ENCODE peak calls at places on chromosomes 7 and 10, in four cellular contexts. R is IMR-90, O is heart right ventricle, Q is left ventricle myocardium inferior. W is an unnamed sample.
A peak's percentile ranks its signal among the peaks of the same experiment; 100 is the strongest.

GRCh38 chr7:155998328-155998691 is 186.0 kb upstream of the SHH start:
- DNase-seq in Q (no peak), R (no peak), O (no peak), W (no peak)

GRCh38 chr10:132707121-132707775 is 78.7 kb downstream of the NKX6-2 start:
- DNase-seq in R (no peak), O (no peak), Q (peak; percentile 2), W (no peak)

GRCh38 chr10:22754298-22754697 is 39.9 kb upstream of the PIP4K2A start:
- DNase-seq in O (no peak), Q (no peak), R (no peak), W (no peak)

GRCh38 chr7:49670991-49671390 is 102.4 kb upstream of the VWC2 start:
- DNase-seq in Q (no peak), R (no peak), O (no peak), W (no peak)

GRCh38 chr10:63093227-63093626 is 39.9 kb upstream of the NRBF2 start:
- DNase-seq in O (no peak), R (peak; percentile 14), Q (no peak), W (no peak)

GRCh38 chr10:78889536-78890063 is 179.2 kb upstream of the ZMIZ1 start:
- DNase-seq in R (no peak), Q (no peak), O (no peak), W (no peak)

GRCh38 chr7:6558837-6559236 is 7.6 kb upstream of the GRID2IP start:
- DNase-seq in R (peak; percentile 21), O (no peak), Q (no peak), W (no peak)

GRCh38 chr7:79778786-79779382 is 325.4 kb upstream of the MAGI2 start:
- DNase-seq in Q (no peak), O (no peak), R (peak; percentile 94), W (no peak)

GRCh38 chr7:41257660-41258059 is 445.2 kb downstream of the INHBA start:
- DNase-seq in Q (no peak), O (no peak), R (no peak), W (no peak)

GRCh38 chr7:108132551-108133265 is 2.5 kb upstream of the LAMB4 start:
- DNase-seq in Q (no peak), R (no peak), O (no peak), W (no peak)

GRCh38 chr7:149415391-149416068 is 45.3 kb downstream of the ZNF777 start:
- DNase-seq in Q (no peak), O (no peak), R (peak; percentile 37), W (no peak)

GRCh38 chr7:101216860-101217387 is 457 bp downstream of the PLOD3 start:
- DNase-seq in Q (no peak), R (no peak), O (no peak), W (no peak)

GRCh38 chr7:158828343-158829020 is 827 bp downstream of the ESYT2 start:
- DNase-seq in R (no peak), O (peak; percentile 42), Q (peak; percentile 59), W (peak; percentile 44)

GRCh38 chr7:22709857-22710256 is 17.1 kb upstream of the IL6 start:
- DNase-seq in O (no peak), Q (no peak), R (no peak), W (no peak)

GRCh38 chr7:102985176-102985783 is 72.5 kb downstream of the LRRC17 start:
- DNase-seq in R (peak; percentile 57), Q (no peak), O (no peak), W (no peak)

GRCh38 chr10:62388328-62388727 is 14.2 kb downstream of the ZNF365 start:
- DNase-seq in Q (no peak), O (no peak), R (no peak), W (no peak)

GRCh38 chr10:120646738-120647427 is 189.9 kb downstream of the PLPP4 start:
- DNase-seq in O (no peak), Q (no peak), R (no peak), W (no peak)

GRCh38 chr7:124276005-124276606 is 243.2 kb upstream of the TMEM229A start:
- DNase-seq in R (peak; percentile 22), Q (no peak), O (no peak), W (no peak)

GRCh38 chr10:86545097-86545496 is 23.5 kb upstream of the WAPL start:
- DNase-seq in R (no peak), O (no peak), Q (no peak), W (no peak)

GRCh38 chr10:69096045-69096444 is 8.1 kb downstream of the SRGN start:
- DNase-seq in Q (no peak), R (no peak), O (no peak), W (no peak)

GRCh38 chr7:66374141-66374540 is 169.0 kb downstream of the TPST1 start:
- DNase-seq in R (peak; percentile 21), Q (no peak), O (no peak), W (no peak)

GRCh38 chr10:131206136-131206995 is 105.2 kb downstream of the TCERG1L start:
- DNase-seq in Q (no peak), O (no peak), R (no peak), W (no peak)

GRCh38 chr10:122308487-122309141 is 37.5 kb downstream of the BTBD16 start:
- DNase-seq in R (no peak), Q (no peak), O (no peak), W (no peak)

GRCh38 chr7:77330169-77330882 is 85.8 kb downstream of the GSAP start:
- DNase-seq in Q (no peak), O (peak; percentile 50), R (peak; percentile 37), W (peak; percentile 57)

GRCh38 chr10:119546009-119546408 is 3.5 kb upstream of the RGS10 start:
- DNase-seq in R (peak; percentile 27), O (no peak), Q (no peak), W (no peak)

GRCh38 chr7:151440799-151441443 is 980 bp upstream of the CRYGN start:
- DNase-seq in O (no peak), R (no peak), Q (no peak), W (no peak)

GRCh38 chr7:146115665-146116451 is 743 bp upstream of the CNTNAP2 start:
- DNase-seq in R (no peak), Q (peak; percentile 61), O (peak; percentile 36), W (peak; percentile 41)

GRCh38 chr10:9605231-9605630 is 1412.4 kb upstream of the CELF2 start:
- DNase-seq in O (no peak), Q (no peak), R (no peak), W (no peak)

GRCh38 chr7:129089521-129090212 is 34.8 kb upstream of the TNPO3 start:
- DNase-seq in O (no peak), Q (no peak), R (no peak), W (no peak)

GRCh38 chr7:129144834-129145668 is 544 bp downstream of the TSPAN33 start:
- DNase-seq in Q (no peak), R (no peak), O (no peak), W (no peak)

GRCh38 chr7:102892631-102893278 is 20.0 kb upstream of the LRRC17 start:
- DNase-seq in O (no peak), Q (no peak), R (no peak), W (no peak)

GRCh38 chr10:110311357-110311949 is 6.7 kb upstream of the SMNDC1 start:
- DNase-seq in Q (no peak), R (peak; percentile 70), O (peak; percentile 55), W (peak; percentile 43)

GRCh38 chr7:133742709-133743538 is 384.2 kb upstream of the LRGUK start:
- DNase-seq in Q (no peak), R (peak; percentile 36), O (no peak), W (no peak)

GRCh38 chr10:130234171-130234965 is 98.2 kb downstream of the GLRX3 start:
- DNase-seq in Q (no peak), R (no peak), O (no peak), W (no peak)

GRCh38 chr7:26853788-26854393 is 10.5 kb downstream of the SKAP2 start:
- DNase-seq in R (peak; percentile 75), O (no peak), Q (no peak), W (no peak)

GRCh38 chr10:102608487-102608886 is 35.8 kb upstream of the TRIM8 start:
- DNase-seq in R (no peak), Q (no peak), O (no peak), W (no peak)

GRCh38 chr7:140591178-140591902 is 49.3 kb downstream of the DENND2A start:
- DNase-seq in O (no peak), R (peak; percentile 41), Q (no peak), W (no peak)

GRCh38 chr10:95406651-95407280 is 116.0 kb upstream of the PDLIM1 start:
- DNase-seq in O (peak; percentile 89), Q (peak; percentile 82), R (no peak), W (no peak)

GRCh38 chr10:86366033-86366901 is at the start of gene GRID1:
- DNase-seq in Q (no peak), O (no peak), R (no peak), W (no peak)

GRCh38 chr7:28054531-28055160 is 125.9 kb downstream of the JAZF1 start:
- DNase-seq in O (no peak), Q (no peak), R (no peak), W (no peak)

GRCh38 chr7:64469673-64470072 is 93.2 kb downstream of the ZNF680 start:
- DNase-seq in R (no peak), Q (no peak), O (no peak), W (no peak)
- H3K9me3 ChIP-seq in R (no peaks in the 10 kb centered on the region), Q (peaks cover 82% of the 10 kb centered on the region), O (no peaks in the 10 kb centered on the region), W (peaks cover 4% of the 10 kb centered on the region)

DNA sequence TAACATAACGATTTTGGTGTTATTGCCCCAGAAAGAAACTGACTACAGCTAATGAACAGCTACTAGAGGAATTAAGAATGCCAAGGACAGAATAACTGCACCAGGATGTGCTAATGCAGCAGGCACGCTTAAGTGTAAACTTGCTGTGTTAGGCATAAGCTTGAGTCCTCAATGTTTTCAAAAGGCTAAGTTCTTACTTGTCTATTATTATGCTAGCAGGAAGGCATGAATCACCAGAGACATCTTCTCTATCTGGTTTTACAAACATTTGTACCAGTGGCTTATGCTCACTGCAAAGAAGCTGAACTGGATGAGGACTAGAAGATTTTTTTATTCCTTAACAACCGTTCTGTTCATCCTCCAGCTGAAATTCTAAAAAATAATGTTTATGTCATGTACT is 1035.3 kb downstream of the NRG3 start:
- DNase-seq in R (no peak), Q (no peak), O (no peak), W (no peak)
- TF ChIP-seq CTCF in R (no peak), Q (no peak), O (no peak), W (no peak)

GRCh38 chr10:84659497-84660276 is 331.3 kb downstream of the CCSER2 start:
- DNase-seq in O (no peak), R (no peak), Q (no peak), W (no peak)
- H3K36me3 ChIP-seq in O (no peaks in the 10 kb centered on the region), R (no peaks in the 10 kb centered on the region), Q (no peaks in the 10 kb centered on the region), W (no peaks in the 10 kb centered on the region)

DNA sequence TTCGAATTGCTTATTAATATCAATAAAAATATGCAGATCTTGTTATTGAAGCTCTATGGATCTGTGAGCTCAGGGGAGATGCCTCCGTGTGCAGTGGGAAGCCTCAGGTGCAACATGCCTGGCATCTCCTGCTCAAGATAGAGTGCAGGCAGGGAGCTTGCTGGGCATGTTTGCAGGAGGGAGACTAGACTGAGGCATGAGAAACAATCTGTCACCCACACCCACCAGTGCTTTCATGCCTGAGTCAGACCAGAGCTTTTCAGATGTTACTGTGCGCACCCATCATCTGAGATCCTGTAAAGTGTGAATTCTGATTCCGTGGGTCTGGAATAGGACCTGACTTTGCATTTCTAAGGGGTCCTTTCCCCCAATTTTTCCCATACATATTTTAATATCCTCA is 62.0 kb downstream of the ZNF33B start:
- DNase-seq in O (no peak), R (no peak), Q (no peak), W (peak; percentile 5)
- H3K9me3 ChIP-seq in O (no peaks in the 10 kb centered on the region), R (no peaks in the 10 kb centered on the region), Q (no peaks in the 10 kb centered on the region), W (peaks cover 11% of the 10 kb centered on the region)

GRCh38 chr10:91552706-91553105 is 80.2 kb downstream of the PPP1R3C start:
- DNase-seq in O (peak; percentile 51), R (peak; percentile 18), Q (peak; percentile 29), W (no peak)
- TF ChIP-seq CTCF in O (peak; percentile 70), R (peak; percentile 46), Q (peak; percentile 73), W (no peak)